ENCODE peak calls at places on chromosomes 7 and 10, in four cellular contexts. One of them, this sample, is unnamed.

GRCh38 chr10:124574456-124575070 is 112.9 kb downstream of the LHPP start:
- DNase-seq in nephron progenitor cell: no peak
- DNase-seq in tibial artery: no peak
- DNase-seq in neural crest cell: no peak
- DNase-seq in this sample: no peak

GRCh38 chr7:101676956-101677355 is 47.9 kb upstream of the MYL10 start:
- DNase-seq in nephron progenitor cell: no peak
- DNase-seq in tibial artery: no peak
- DNase-seq in neural crest cell: no peak
- DNase-seq in this sample: no peak

GRCh38 chr10:78937800-78938694 is 130.7 kb upstream of the ZMIZ1 start:
- DNase-seq in nephron progenitor cell: no peak
- DNase-seq in neural crest cell: no peak
- DNase-seq in tibial artery: no peak
- DNase-seq in this sample: no peak

GRCh38 chr7:54963155-54963554 is 55.7 kb upstream of the EGFR start:
- DNase-seq in neural crest cell: no peak
- DNase-seq in tibial artery: no peak
- DNase-seq in nephron progenitor cell: no peak
- DNase-seq in this sample: no peak

GRCh38 chr7:148327379-148327778 is 263.2 kb upstream of the C7orf33 start:
- DNase-seq in tibial artery: no peak
- DNase-seq in nephron progenitor cell: no peak
- DNase-seq in neural crest cell: no peak
- DNase-seq in this sample: no peak

GRCh38 chr7:109793-110556 is 82.4 kb upstream of the FAM20C start:
- DNase-seq in nephron progenitor cell: no peak
- DNase-seq in neural crest cell: no peak
- DNase-seq in tibial artery: no peak
- DNase-seq in this sample: no peak

GRCh38 chr7:104922187-104923009 is 91.6 kb upstream of the KMT2E start:
- DNase-seq in neural crest cell: no peak
- DNase-seq in nephron progenitor cell: no peak
- DNase-seq in tibial artery: no peak
- DNase-seq in this sample: no peak

GRCh38 chr10:97539523-97540200 is 32.9 kb upstream of the ANKRD2 start:
- DNase-seq in nephron progenitor cell: peak
- DNase-seq in neural crest cell: no peak
- DNase-seq in tibial artery: no peak
- DNase-seq in this sample: no peak

GRCh38 chr10:65675236-65675635 is 1250.6 kb upstream of the LRRTM3 start:
- DNase-seq in nephron progenitor cell: no peak
- DNase-seq in neural crest cell: no peak
- DNase-seq in tibial artery: no peak
- DNase-seq in this sample: no peak

GRCh38 chr7:142319970-142320369 is 62.1 kb upstream of the PRSS58 start:
- DNase-seq in neural crest cell: no peak
- DNase-seq in tibial artery: no peak
- DNase-seq in nephron progenitor cell: peak
- DNase-seq in this sample: no peak

GRCh38 chr10:121942749-121943148 is 14.9 kb upstream of the ATE1 start:
- DNase-seq in tibial artery: peak
- DNase-seq in neural crest cell: no peak
- DNase-seq in nephron progenitor cell: no peak
- DNase-seq in this sample: no peak

GRCh38 chr7:98126311-98127142 is 19.9 kb downstream of the LMTK2 start:
- DNase-seq in tibial artery: no peak
- DNase-seq in neural crest cell: no peak
- DNase-seq in nephron progenitor cell: no peak
- DNase-seq in this sample: no peak

GRCh38 chr10:60732240-60733188 is 45.8 kb upstream of the CDK1 start:
- DNase-seq in neural crest cell: peak
- DNase-seq in tibial artery: no peak
- DNase-seq in nephron progenitor cell: peak
- DNase-seq in this sample: no peak

GRCh38 chr10:103534621-103535498 is 41.4 kb downstream of the NEURL1 start:
- DNase-seq in tibial artery: no peak
- DNase-seq in nephron progenitor cell: no peak
- DNase-seq in neural crest cell: no peak
- DNase-seq in this sample: no peak

GRCh38 chr7:104137511-104137910 is 70.3 kb downstream of the ORC5 start:
- DNase-seq in neural crest cell: no peak
- DNase-seq in tibial artery: no peak
- DNase-seq in nephron progenitor cell: no peak
- DNase-seq in this sample: no peak

GRCh38 chr7:64878684-64879083 is 24.4 kb upstream of the ZNF273 start:
- DNase-seq in neural crest cell: no peak
- DNase-seq in tibial artery: no peak
- DNase-seq in nephron progenitor cell: no peak
- DNase-seq in this sample: no peak

GRCh38 chr7:151786241-151786640 is 90.7 kb downstream of the PRKAG2 start:
- DNase-seq in neural crest cell: no peak
- DNase-seq in nephron progenitor cell: no peak
- DNase-seq in tibial artery: no peak
- DNase-seq in this sample: no peak

GRCh38 chr7:76173566-76174205 is 28.0 kb upstream of the SRRM3 start:
- DNase-seq in tibial artery: no peak
- DNase-seq in nephron progenitor cell: no peak
- DNase-seq in neural crest cell: no peak
- DNase-seq in this sample: no peak
- TF ChIP-seq CTCF in tibial artery: no peak
- TF ChIP-seq CTCF in nephron progenitor cell: no peak
- TF ChIP-seq CTCF in neural crest cell: no peak
- TF ChIP-seq CTCF in this sample: no peak

GRCh38 chr7:154581251-154581890 is 421.6 kb downstream of the PAXIP1 start:
- DNase-seq in tibial artery: no peak
- DNase-seq in nephron progenitor cell: no peak
- DNase-seq in neural crest cell: no peak
- DNase-seq in this sample: no peak
- TF ChIP-seq CTCF in tibial artery: no peak
- TF ChIP-seq CTCF in nephron progenitor cell: no peak
- TF ChIP-seq CTCF in neural crest cell: no peak
- TF ChIP-seq CTCF in this sample: peak

GRCh38 chr10:91627344-91628102 is 5.3 kb downstream of the PPP1R3C start:
- DNase-seq in tibial artery: no peak
- DNase-seq in neural crest cell: no peak
- DNase-seq in nephron progenitor cell: no peak
- DNase-seq in this sample: no peak
- TF ChIP-seq CTCF in tibial artery: no peak
- TF ChIP-seq CTCF in neural crest cell: no peak
- TF ChIP-seq CTCF in nephron progenitor cell: no peak
- TF ChIP-seq CTCF in this sample: no peak

DNA sequence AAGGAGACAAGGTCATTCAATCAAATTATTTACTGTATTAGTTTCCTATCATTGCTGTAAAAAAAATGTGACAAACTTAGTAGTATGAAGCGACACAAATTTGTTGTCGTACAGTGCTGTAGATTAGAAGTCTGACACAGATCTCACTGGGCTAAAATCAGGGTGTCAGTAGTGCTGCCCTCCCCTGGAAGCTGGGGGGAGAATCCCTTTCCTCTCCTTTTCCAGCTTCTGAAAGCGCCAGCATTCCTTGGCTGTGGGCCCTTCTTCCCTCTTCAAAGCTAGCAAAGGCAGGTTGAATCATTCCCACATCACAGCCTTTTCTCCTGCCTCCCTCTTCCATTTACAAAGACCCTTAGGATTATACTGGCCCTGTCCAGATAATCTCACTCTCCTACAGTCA is 28.0 kb downstream of the VPS41 start:
- DNase-seq in neural crest cell: no peak
- DNase-seq in tibial artery: no peak
- DNase-seq in nephron progenitor cell: no peak
- DNase-seq in this sample: no peak
- TF ChIP-seq CTCF in neural crest cell: no peak
- TF ChIP-seq CTCF in tibial artery: no peak
- TF ChIP-seq CTCF in nephron progenitor cell: no peak
- TF ChIP-seq CTCF in this sample: peak

GRCh38 chr10:47438857-47439474 is 44.9 kb downstream of the ANXA8 start:
- DNase-seq in nephron progenitor cell: peak
- DNase-seq in neural crest cell: peak
- DNase-seq in tibial artery: no peak
- DNase-seq in this sample: peak
- TF ChIP-seq CTCF in nephron progenitor cell: peak
- TF ChIP-seq CTCF in neural crest cell: peak
- TF ChIP-seq CTCF in tibial artery: no peak
- TF ChIP-seq CTCF in this sample: peak

GRCh38 chr7:2321020-2321419 is 6.8 kb upstream of the SNX8 start:
- DNase-seq in nephron progenitor cell: no peak
- DNase-seq in tibial artery: no peak
- DNase-seq in neural crest cell: no peak
- DNase-seq in this sample: no peak
- TF ChIP-seq CTCF in nephron progenitor cell: no peak
- TF ChIP-seq CTCF in tibial artery: no peak
- TF ChIP-seq CTCF in neural crest cell: peak
- TF ChIP-seq CTCF in this sample: no peak

GRCh38 chr7:47611045-47611511 is 29.2 kb upstream of the TNS3 start:
- DNase-seq in nephron progenitor cell: no peak
- DNase-seq in neural crest cell: no peak
- DNase-seq in tibial artery: no peak
- DNase-seq in this sample: no peak
- TF ChIP-seq CTCF in nephron progenitor cell: no peak
- TF ChIP-seq CTCF in neural crest cell: no peak
- TF ChIP-seq CTCF in tibial artery: no peak
- TF ChIP-seq CTCF in this sample: no peak

GRCh38 chr7:73971315-73971700 is 56.7 kb upstream of the ELN start:
- DNase-seq in tibial artery: no peak
- DNase-seq in neural crest cell: no peak
- DNase-seq in nephron progenitor cell: no peak
- DNase-seq in this sample: no peak

GRCh38 chr7:73970801-73971229 is 57.2 kb upstream of the ELN start:
- DNase-seq in tibial artery: no peak
- DNase-seq in neural crest cell: no peak
- DNase-seq in nephron progenitor cell: no peak
- DNase-seq in this sample: peak

GRCh38 chr7:73972614-73973013 is 55.4 kb upstream of the ELN start:
- DNase-seq in tibial artery: no peak
- DNase-seq in nephron progenitor cell: no peak
- DNase-seq in neural crest cell: no peak
- DNase-seq in this sample: no peak

GRCh38 chr7:73973091-73973490 is 54.9 kb upstream of the ELN start:
- DNase-seq in tibial artery: peak
- DNase-seq in nephron progenitor cell: no peak
- DNase-seq in neural crest cell: no peak
- DNase-seq in this sample: no peak

DNA sequence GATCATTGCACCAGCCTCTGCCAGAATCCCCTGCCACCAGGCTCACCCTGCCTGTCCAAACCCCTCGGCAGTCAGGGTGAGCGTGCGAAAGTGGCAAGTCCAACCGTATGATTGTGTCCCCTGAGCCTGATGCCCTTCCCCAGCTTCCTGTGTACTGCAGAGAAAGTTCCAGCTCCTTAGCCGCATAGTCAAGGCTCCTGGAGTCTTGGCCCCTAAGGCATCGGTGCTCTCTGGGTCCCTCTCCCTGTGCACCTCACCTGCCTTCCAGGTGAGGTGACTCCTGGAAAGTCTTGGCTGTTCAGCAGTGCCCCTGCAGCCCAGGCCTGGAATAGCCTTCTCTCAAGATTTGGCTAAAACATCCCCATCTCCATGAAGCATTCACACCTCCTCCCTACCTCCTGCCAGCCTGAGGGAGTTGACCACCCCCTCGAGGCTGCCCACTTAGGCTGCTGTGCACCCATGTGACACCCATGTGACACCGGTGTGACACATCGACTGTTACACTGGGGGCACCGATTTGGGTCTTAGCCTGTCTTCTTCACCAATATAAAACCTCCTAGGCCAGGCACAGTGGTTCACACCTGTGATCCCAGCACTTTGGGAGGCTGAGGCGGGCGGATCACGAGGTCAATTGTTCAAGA is 56.2 kb upstream of the ELN start:
- DNase-seq in neural crest cell: no peak
- DNase-seq in nephron progenitor cell: no peak
- DNase-seq in tibial artery: no peak
- DNase-seq in this sample: no peak
- TF ChIP-seq CTCF in neural crest cell: no peak
- TF ChIP-seq CTCF in nephron progenitor cell: no peak
- TF ChIP-seq CTCF in tibial artery: no peak
- TF ChIP-seq CTCF in this sample: no peak